ENCODE peak calls at places on chromosomes 3 and 15, in eight cellular contexts. One of them, this sample, is unnamed.

GRCh38 chr3:49022751-49023171 is 840 bp downstream of the NDUFAF3 start:
- DNase-seq in prostate gland: no peak
- DNase-seq in transverse colon: no peak
- DNase-seq in breast epithelium: no peak
- DNase-seq in ovary: peak; percentile 31
- DNase-seq in stomach: no peak
- DNase-seq in right lobe of liver: peak; percentile 48
- DNase-seq in Peyer's patch: no peak
- DNase-seq in this sample: peak; percentile 83

GRCh38 chr15:49428392-49429095 is 5.5 kb downstream of the FGF7 start:
- DNase-seq in stomach: no peak
- DNase-seq in breast epithelium: no peak
- DNase-seq in Peyer's patch: no peak
- DNase-seq in ovary: no peak
- DNase-seq in prostate gland: no peak
- DNase-seq in transverse colon: no peak
- DNase-seq in right lobe of liver: peak; percentile 41
- DNase-seq in this sample: peak; percentile 37

GRCh38 chr15:100703032-100703578 is 100.7 kb downstream of the ASB7 start:
- DNase-seq in Peyer's patch: no peak
- DNase-seq in right lobe of liver: no peak
- DNase-seq in prostate gland: no peak
- DNase-seq in transverse colon: no peak
- DNase-seq in breast epithelium: peak; percentile 7
- DNase-seq in stomach: no peak
- DNase-seq in ovary: no peak
- DNase-seq in this sample: peak; percentile 36

GRCh38 chr3:131796558-131796957 is 238.3 kb downstream of the CPNE4 start:
- DNase-seq in right lobe of liver: no peak
- DNase-seq in ovary: no peak
- DNase-seq in Peyer's patch: no peak
- DNase-seq in stomach: no peak
- DNase-seq in breast epithelium: no peak
- DNase-seq in prostate gland: no peak
- DNase-seq in transverse colon: no peak
- DNase-seq in this sample: no peak

GRCh38 chr3:40801276-40801675 is 276.5 kb downstream of the ZNF621 start:
- DNase-seq in Peyer's patch: no peak
- DNase-seq in transverse colon: no peak
- DNase-seq in right lobe of liver: no peak
- DNase-seq in prostate gland: no peak
- DNase-seq in ovary: no peak
- DNase-seq in breast epithelium: no peak
- DNase-seq in stomach: no peak
- DNase-seq in this sample: no peak

GRCh38 chr3:157631468-157631867 is 128.3 kb upstream of the VEPH1 start:
- DNase-seq in right lobe of liver: no peak
- DNase-seq in prostate gland: no peak
- DNase-seq in stomach: no peak
- DNase-seq in transverse colon: no peak
- DNase-seq in ovary: no peak
- DNase-seq in breast epithelium: no peak
- DNase-seq in Peyer's patch: no peak
- DNase-seq in this sample: no peak

GRCh38 chr3:28912120-28912885 is 368.6 kb upstream of the RBMS3 start:
- DNase-seq in stomach: no peak
- DNase-seq in Peyer's patch: no peak
- DNase-seq in transverse colon: no peak
- DNase-seq in prostate gland: no peak
- DNase-seq in breast epithelium: no peak
- DNase-seq in right lobe of liver: no peak
- DNase-seq in ovary: no peak
- DNase-seq in this sample: no peak

GRCh38 chr3:183958226-183958625 is 59.5 kb downstream of the ABCC5 start:
- DNase-seq in breast epithelium: no peak
- DNase-seq in stomach: no peak
- DNase-seq in prostate gland: no peak
- DNase-seq in transverse colon: no peak
- DNase-seq in Peyer's patch: no peak
- DNase-seq in right lobe of liver: no peak
- DNase-seq in ovary: no peak
- DNase-seq in this sample: no peak

GRCh38 chr3:13506239-13506638 is 26.1 kb downstream of the HDAC11 start:
- DNase-seq in ovary: no peak
- DNase-seq in stomach: no peak
- DNase-seq in transverse colon: no peak
- DNase-seq in Peyer's patch: no peak
- DNase-seq in breast epithelium: no peak
- DNase-seq in right lobe of liver: no peak
- DNase-seq in prostate gland: no peak
- DNase-seq in this sample: no peak

GRCh38 chr15:89341316-89342005 is 6.8 kb upstream of the POLG start:
- DNase-seq in right lobe of liver: no peak
- DNase-seq in breast epithelium: no peak
- DNase-seq in transverse colon: no peak
- DNase-seq in prostate gland: no peak
- DNase-seq in Peyer's patch: no peak
- DNase-seq in ovary: no peak
- DNase-seq in stomach: peak; percentile 82
- DNase-seq in this sample: no peak

GRCh38 chr3:51243919-51244318 is 141.2 kb upstream of the MANF start:
- DNase-seq in breast epithelium: no peak
- DNase-seq in ovary: no peak
- DNase-seq in stomach: no peak
- DNase-seq in Peyer's patch: no peak
- DNase-seq in prostate gland: no peak
- DNase-seq in transverse colon: no peak
- DNase-seq in right lobe of liver: no peak
- DNase-seq in this sample: no peak

GRCh38 chr3:30630238-30631030 is 24.0 kb downstream of the TGFBR2 start:
- DNase-seq in Peyer's patch: no peak
- DNase-seq in stomach: no peak
- DNase-seq in breast epithelium: no peak
- DNase-seq in transverse colon: no peak
- DNase-seq in ovary: no peak
- DNase-seq in prostate gland: no peak
- DNase-seq in right lobe of liver: no peak
- DNase-seq in this sample: no peak

GRCh38 chr3:30628188-30628930 is 22.0 kb downstream of the TGFBR2 start:
- DNase-seq in transverse colon: no peak
- DNase-seq in right lobe of liver: no peak
- DNase-seq in breast epithelium: no peak
- DNase-seq in stomach: no peak
- DNase-seq in prostate gland: no peak
- DNase-seq in Peyer's patch: no peak
- DNase-seq in ovary: no peak
- DNase-seq in this sample: no peak

GRCh38 chr3:30631237-30631961 is 25.0 kb downstream of the TGFBR2 start:
- DNase-seq in stomach: no peak
- DNase-seq in Peyer's patch: no peak
- DNase-seq in right lobe of liver: no peak
- DNase-seq in prostate gland: no peak
- DNase-seq in ovary: no peak
- DNase-seq in transverse colon: no peak
- DNase-seq in breast epithelium: no peak
- DNase-seq in this sample: no peak

GRCh38 chr3:30629736-30630135 is 23.3 kb downstream of the TGFBR2 start:
- DNase-seq in breast epithelium: no peak
- DNase-seq in stomach: no peak
- DNase-seq in right lobe of liver: no peak
- DNase-seq in Peyer's patch: no peak
- DNase-seq in transverse colon: no peak
- DNase-seq in ovary: no peak
- DNase-seq in prostate gland: no peak
- DNase-seq in this sample: no peak

GRCh38 chr3:30628931-30629590 is 22.7 kb downstream of the TGFBR2 start:
- DNase-seq in transverse colon: no peak
- DNase-seq in breast epithelium: no peak
- DNase-seq in right lobe of liver: no peak
- DNase-seq in stomach: no peak
- DNase-seq in Peyer's patch: no peak
- DNase-seq in prostate gland: no peak
- DNase-seq in ovary: no peak
- DNase-seq in this sample: no peak
- TF ChIP-seq CTCF in transverse colon: no peak
- TF ChIP-seq CTCF in breast epithelium: no peak
- TF ChIP-seq CTCF in right lobe of liver: peak; percentile 13
- TF ChIP-seq CTCF in stomach: no peak
- TF ChIP-seq CTCF in Peyer's patch: peak; percentile 36
- TF ChIP-seq CTCF in prostate gland: no peak
- TF ChIP-seq CTCF in ovary: no peak
- TF ChIP-seq CTCF in this sample: no peak

GRCh38 chr3:151971814-151972579 is 98.6 kb downstream of the SUCNR1 start:
- DNase-seq in prostate gland: no peak
- DNase-seq in ovary: no peak
- DNase-seq in transverse colon: peak; percentile 24
- DNase-seq in stomach: peak; percentile 45
- DNase-seq in right lobe of liver: no peak
- DNase-seq in breast epithelium: no peak
- DNase-seq in Peyer's patch: no peak
- DNase-seq in this sample: no peak
- H3K4me3 ChIP-seq in prostate gland: no peak overlapping the region
- H3K4me3 ChIP-seq in ovary: no peak overlapping the region
- H3K4me3 ChIP-seq in transverse colon: no peak overlapping the region
- H3K4me3 ChIP-seq in stomach: no peak overlapping the region
- H3K4me3 ChIP-seq in right lobe of liver: no peak overlapping the region
- H3K4me3 ChIP-seq in breast epithelium: no peak overlapping the region
- H3K4me3 ChIP-seq in Peyer's patch: no peak overlapping the region
- H3K4me3 ChIP-seq in this sample: no peak overlapping the region

DNA sequence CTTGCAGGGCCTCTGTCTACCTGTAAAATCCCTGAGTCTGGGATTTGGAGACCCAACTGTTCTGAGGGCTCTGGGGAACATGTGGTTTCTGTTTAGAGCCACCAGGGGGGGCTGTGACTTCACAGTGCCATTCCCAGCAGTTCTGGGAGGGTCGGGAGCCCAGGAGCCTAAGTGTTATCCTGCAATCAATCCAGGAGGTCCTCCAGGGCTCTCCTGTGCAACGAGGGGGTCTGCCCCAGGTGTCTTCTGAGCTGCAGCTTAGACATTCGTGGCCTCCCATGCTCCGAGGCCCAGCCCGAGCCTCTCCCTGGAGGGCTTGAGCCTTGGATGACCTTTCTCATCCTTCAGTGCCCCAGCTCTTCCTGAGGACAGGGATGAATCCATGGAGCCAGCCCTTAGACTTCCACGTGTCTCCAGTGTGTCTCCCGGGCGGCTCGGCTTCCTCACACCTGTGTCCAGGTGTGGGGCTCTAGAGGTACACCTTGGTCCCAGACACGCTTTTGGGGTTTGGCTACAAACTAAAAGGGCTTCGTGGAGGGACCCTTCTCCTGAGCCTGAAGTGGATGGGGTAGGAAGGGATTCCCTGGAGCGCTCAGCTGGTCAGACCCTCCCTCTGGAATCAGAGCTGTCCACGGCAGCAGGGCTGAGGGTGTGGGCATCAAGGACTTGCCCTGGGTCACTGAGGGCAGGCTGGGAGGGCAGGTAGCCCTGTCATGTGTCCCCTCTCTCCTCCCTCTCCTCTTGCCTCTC is 20.3 kb upstream of the ABTB1 start:
- DNase-seq in ovary: peak; percentile 42
- DNase-seq in stomach: peak; percentile 54
- DNase-seq in prostate gland: no peak
- DNase-seq in right lobe of liver: no peak
- DNase-seq in transverse colon: peak; percentile 47
- DNase-seq in breast epithelium: no peak
- DNase-seq in Peyer's patch: no peak
- DNase-seq in this sample: no peak
- TF ChIP-seq POLR2A in ovary: no peak
- TF ChIP-seq POLR2A in stomach: no peak
- TF ChIP-seq POLR2A in prostate gland: no peak
- TF ChIP-seq POLR2A in right lobe of liver: no peak
- TF ChIP-seq POLR2A in transverse colon: no peak
- TF ChIP-seq POLR2A in breast epithelium: no peak
- TF ChIP-seq POLR2A in Peyer's patch: no peak
- TF ChIP-seq POLR2A in this sample: no peak

DNA sequence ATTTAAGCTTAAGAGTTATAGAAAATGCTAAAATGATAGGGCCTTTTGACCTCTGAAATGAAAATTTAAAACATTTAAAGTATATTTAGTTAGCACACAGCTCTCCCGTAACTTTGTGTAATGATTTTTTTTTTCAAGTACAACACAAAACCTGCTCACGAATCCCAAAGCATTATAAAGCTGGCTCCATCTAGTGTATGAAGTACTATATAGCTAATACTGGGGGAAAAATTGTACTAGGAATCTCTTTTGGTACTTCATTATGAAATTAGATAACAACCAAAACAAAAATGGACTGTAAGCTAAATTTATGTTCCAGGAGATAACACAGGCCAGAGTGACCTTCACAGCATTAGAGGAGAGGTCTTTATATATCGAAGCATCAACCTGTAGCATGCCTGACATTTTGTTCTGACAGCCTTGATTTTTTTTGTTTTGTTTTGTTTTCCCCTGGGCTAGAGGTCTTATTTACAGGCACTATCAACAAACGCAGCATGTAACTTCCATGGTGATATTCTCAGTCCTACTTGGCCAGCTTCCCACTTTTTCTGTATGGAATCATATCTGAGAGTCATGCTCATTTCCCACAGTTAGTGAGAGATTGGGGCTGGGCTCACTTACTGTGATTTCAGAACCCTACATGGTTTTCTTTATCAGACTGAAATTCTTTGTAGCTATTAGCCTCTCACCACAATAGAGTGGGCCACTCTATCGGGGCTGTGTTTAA is 116.3 kb downstream of the MITF start:
- DNase-seq in right lobe of liver: no peak
- DNase-seq in transverse colon: no peak
- DNase-seq in breast epithelium: no peak
- DNase-seq in stomach: no peak
- DNase-seq in ovary: no peak
- DNase-seq in Peyer's patch: no peak
- DNase-seq in prostate gland: no peak
- DNase-seq in this sample: no peak
- TF ChIP-seq CTCF in right lobe of liver: peak; percentile 48
- TF ChIP-seq CTCF in transverse colon: no peak
- TF ChIP-seq CTCF in breast epithelium: no peak
- TF ChIP-seq CTCF in stomach: no peak
- TF ChIP-seq CTCF in ovary: no peak
- TF ChIP-seq CTCF in Peyer's patch: no peak
- TF ChIP-seq CTCF in prostate gland: peak; percentile 41
- TF ChIP-seq CTCF in this sample: no peak

This sample was measured in lower leg skin.